ENCODE peak calls at places on chromosome 3, in ten cellular contexts. M, P, J, B, I, C, X, Q, U and Y are unnamed samples.

GRCh38 chr3:22129101-22129500 is 378.1 kb upstream of the ZNF385D start:
- DNase-seq in U (no peak), I (no peak), Q (no peak), X (no peak), B (no peak), J (no peak), P (no peak), M (no peak), C (no peak), Y (no peak)

GRCh38 chr3:141280086-141280485 is 48.5 kb downstream of the PXYLP1 start:
- DNase-seq in C (peak), Q (no peak), J (no peak), M (peak), I (no peak), B (peak), X (no peak), P (no peak), U (peak), Y (no peak)

GRCh38 chr3:72432271-72432670 is 416.0 kb downstream of the SHQ1 start:
- DNase-seq in C (no peak), B (no peak), M (no peak), P (no peak), X (no peak), J (no peak), Q (no peak), U (no peak), I (no peak), Y (no peak)

GRCh38 chr3:20080956-20081554 is 40.8 kb downstream of the KAT2B start:
- DNase-seq in U (no peak), P (peak), X (peak), C (no peak), M (no peak), J (peak), Q (no peak), I (no peak), B (peak), Y (no peak)

GRCh38 chr3:187610926-187611545 is 59.2 kb downstream of the SST start:
- DNase-seq in Q (no peak), B (peak), P (no peak), X (no peak), C (no peak), M (peak), J (no peak), I (no peak), U (peak), Y (no peak)

GRCh38 chr3:87489892-87490291 is 213.5 kb upstream of the POU1F1 start:
- DNase-seq in Q (no peak), X (no peak), C (no peak), M (no peak), J (no peak), P (no peak), U (no peak), I (no peak), B (no peak), Y (no peak)

GRCh38 chr3:72012376-72012775 is 227.4 kb upstream of the PROK2 start:
- DNase-seq in Q (no peak), M (no peak), U (no peak), X (no peak), P (no peak), C (no peak), J (no peak), I (no peak), B (no peak), Y (no peak)

GRCh38 chr3:115800489-115801080 is 177.3 kb downstream of the GAP43 start:
- DNase-seq in Q (no peak), P (no peak), B (peak), X (no peak), J (peak), I (peak), C (no peak), U (no peak), M (peak), Y (peak)

GRCh38 chr3:40079203-40079844 is 230.2 kb upstream of the EIF1B start:
- DNase-seq in Q (no peak), X (no peak), C (peak), U (peak), P (no peak), B (peak), J (peak), M (peak), I (no peak), Y (peak)

GRCh38 chr3:37324752-37325407 is 150.5 kb upstream of the LRRFIP2 start:
- DNase-seq in X (no peak), Q (no peak), B (peak), M (peak), P (no peak), J (peak), U (no peak), C (no peak), I (no peak), Y (no peak)

GRCh38 chr3:9142346-9142745 is 107.1 kb downstream of the SRGAP3 start:
- DNase-seq in X (no peak), Q (no peak), M (no peak), P (no peak), U (no peak), J (no peak), I (no peak), B (no peak), C (no peak), Y (no peak)

GRCh38 chr3:169846458-169847193 is 23.1 kb downstream of the LRRC31 start:
- DNase-seq in J (peak), Q (no peak), C (no peak), U (peak), P (no peak), B (peak), M (peak), I (peak), X (no peak), Y (peak)

GRCh38 chr3:61806810-61807209 is 245.4 kb downstream of the PTPRG start:
- DNase-seq in P (no peak), C (no peak), M (no peak), X (no peak), B (no peak), Q (no peak), J (no peak), U (no peak), I (no peak), Y (no peak)

GRCh38 chr3:127408022-127408683 is 120.3 kb upstream of the PRR20G start:
- DNase-seq in M (no peak), U (no peak), J (no peak), B (no peak), P (no peak), C (no peak), I (no peak), Q (peak), X (no peak), Y (no peak)

GRCh38 chr3:12932347-12932746 is 91.0 kb upstream of the RPL32 start:
- DNase-seq in I (no peak), P (peak), C (no peak), X (peak), J (no peak), M (no peak), Q (no peak), B (no peak), U (no peak), Y (no peak)

GRCh38 chr3:66582721-66583141 is 81.9 kb upstream of the LRIG1 start:
- DNase-seq in M (peak), X (no peak), B (no peak), Q (no peak), U (peak), P (no peak), I (no peak), C (no peak), J (no peak), Y (no peak)

GRCh38 chr3:56885879-56886647 is 84.3 kb upstream of the ARHGEF3 start:
- DNase-seq in B (no peak), U (no peak), Q (no peak), P (no peak), M (no peak), C (no peak), I (no peak), X (no peak), J (no peak), Y (no peak)

GRCh38 chr3:23762214-23763039 is 43.3 kb upstream of the UBE2E1 start:
- DNase-seq in I (no peak), J (no peak), U (no peak), B (no peak), C (no peak), X (no peak), Q (no peak), M (peak), P (no peak), Y (no peak)

GRCh38 chr3:183085634-183086390 is 13.5 kb downstream of the MCCC1 start:
- DNase-seq in X (no peak), B (no peak), Q (peak), M (peak), C (peak), J (peak), U (no peak), P (no peak), I (no peak), Y (no peak)

GRCh38 chr3:123688241-123688747 is 103.4 kb upstream of the HACD2 start:
- DNase-seq in M (peak), X (no peak), J (peak), C (peak), Q (no peak), I (peak), B (peak), U (peak), P (no peak), Y (peak)

GRCh38 chr3:158278187-158278586 is 168.3 kb downstream of the RSRC1 start:
- DNase-seq in Q (no peak), B (no peak), I (no peak), P (no peak), J (no peak), U (no peak), X (no peak), M (no peak), C (no peak), Y (no peak)

GRCh38 chr3:109994853-109995252 is 657.5 kb upstream of the DPPA4 start:
- DNase-seq in B (no peak), J (no peak), M (no peak), Q (peak), U (no peak), C (no peak), X (no peak), P (no peak), I (no peak), Y (no peak)

GRCh38 chr3:53554559-53555511 is 60.4 kb downstream of the CACNA1D start:
- DNase-seq in U (no peak), Q (no peak), I (no peak), C (no peak), B (no peak), M (no peak), J (no peak), P (no peak), X (no peak), Y (no peak)

GRCh38 chr3:122555275-122556071 is 8.6 kb downstream of the PARP9 start:
- DNase-seq in B (peak), C (no peak), I (no peak), X (no peak), U (no peak), Q (peak), M (peak), J (peak), P (no peak), Y (no peak)

GRCh38 chr3:95511915-95512314 is 1302.5 kb upstream of the EPHA6 start:
- DNase-seq in B (no peak), I (no peak), C (no peak), J (no peak), M (no peak), Q (no peak), P (no peak), X (no peak), U (no peak), Y (no peak)

GRCh38 chr3:147360936-147361670 is 45.2 kb downstream of the ZIC4 start:
- DNase-seq in B (no peak), C (no peak), M (no peak), Q (peak), U (no peak), J (no peak), P (no peak), X (no peak), I (no peak), Y (no peak)

GRCh38 chr3:105774444-105775180 is 94.2 kb downstream of the CBLB start:
- DNase-seq in M (no peak), C (no peak), P (no peak), Q (no peak), J (no peak), U (no peak), B (no peak), X (no peak), I (no peak), Y (no peak)

GRCh38 chr3:114758828-114759709 is 388.0 kb downstream of the ZBTB20 start:
- DNase-seq in X (no peak), B (peak), C (no peak), P (no peak), U (peak), M (peak), Q (no peak), I (no peak), J (peak), Y (peak)

DNA sequence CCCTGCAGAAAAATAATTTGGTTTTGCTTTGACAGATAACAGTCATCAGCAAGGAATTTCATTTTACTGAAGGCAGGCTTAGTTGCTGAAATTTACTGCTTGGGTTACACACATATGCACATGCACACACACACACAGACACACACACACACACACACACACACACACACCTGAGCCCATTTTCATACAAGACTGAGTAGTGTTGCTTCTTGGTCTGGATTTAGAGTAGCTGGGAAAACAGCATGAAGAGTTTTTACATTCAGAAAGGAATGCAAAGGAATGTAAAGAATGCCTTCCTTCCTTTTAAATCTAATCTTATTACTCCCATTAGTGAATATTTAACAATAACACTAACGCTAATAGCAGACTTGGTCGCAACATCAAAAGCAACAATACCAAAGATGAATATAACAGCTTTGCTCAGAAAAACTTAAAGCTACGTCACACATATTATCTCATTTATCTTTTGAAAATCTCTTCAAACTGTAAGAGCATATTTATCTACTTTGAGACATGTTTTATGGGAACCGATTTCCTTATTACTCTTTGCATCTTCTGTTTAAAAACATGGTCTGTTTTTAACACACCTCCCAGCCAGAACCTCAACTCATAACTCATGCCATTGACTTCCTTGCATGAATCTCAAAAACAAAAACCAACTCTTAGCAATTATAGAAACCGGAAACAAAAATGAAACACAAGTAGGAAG is 32.5 kb downstream of the RFTN1 start:
- DNase-seq in X (no peak), Q (peak), I (no peak), P (no peak), M (peak), B (peak), U (no peak), J (peak), C (no peak), Y (no peak)
- H3K4me3 ChIP-seq in X (no peak), Q (peak), I (no peak), P (no peak), M (no peak), B (no peak), U (no peak), J (no peak), C (no peak), Y (no peak)

GRCh38 chr3:49018707-49019006 is 277 bp upstream of the DALRD3 start:
- DNase-seq in P (no peak), U (no peak), B (no peak), M (no peak), Q (no peak), X (no peak), I (no peak), C (no peak), J (no peak), Y (no peak)

GRCh38 chr3:49021213-49021812 is 608 bp upstream of the NDUFAF3 start:
- DNase-seq in B (peak), M (peak), U (peak), J (peak), I (peak), X (peak), C (peak), Q (peak), P (peak), Y (peak)

GRCh38 chr3:49017978-49018706 is at the start of gene DALRD3:
- DNase-seq in P (peak), X (peak), B (peak), C (no peak), U (no peak), J (peak), Q (peak), M (peak), I (peak), Y (no peak)

GRCh38 chr3:49020335-49021212 is 1.3 kb upstream of the NDUFAF3 start:
- DNase-seq in M (no peak), B (no peak), C (no peak), P (peak), I (no peak), U (no peak), J (no peak), X (peak), Q (peak), Y (no peak)

GRCh38 chr3:49019941-49020334 is 1.6 kb upstream of the DALRD3 start:
- DNase-seq in B (peak), X (peak), J (no peak), U (no peak), Q (peak), P (no peak), I (no peak), M (no peak), C (no peak), Y (no peak)
- H3K4me3 ChIP-seq in B (peak), X (no peak), J (peak), U (peak), Q (peak), P (no peak), I (peak), M (peak), C (peak), Y (peak)

GRCh38 chr3:32686713-32687112 is 1.7 kb downstream of the CNOT10 start:
- DNase-seq in C (no peak), P (no peak), M (no peak), B (no peak), J (no peak), U (no peak), Q (no peak), I (no peak), X (no peak), Y (no peak)
- H3K4me3 ChIP-seq in C (no peak), P (no peak), M (no peak), B (no peak), J (peak), U (no peak), Q (peak), I (peak), X (no peak), Y (no peak)

GRCh38 chr3:177596822-177597271 is 399.6 kb upstream of the TBL1XR1 start:
- DNase-seq in P (no peak), M (peak), X (no peak), C (no peak), B (peak), I (no peak), U (no peak), J (no peak), Q (no peak), Y (no peak)
- H3K4me3 ChIP-seq in P (no peak), M (no peak), X (no peak), C (no peak), B (no peak), I (no peak), U (no peak), J (no peak), Q (no peak), Y (no peak)

DNA sequence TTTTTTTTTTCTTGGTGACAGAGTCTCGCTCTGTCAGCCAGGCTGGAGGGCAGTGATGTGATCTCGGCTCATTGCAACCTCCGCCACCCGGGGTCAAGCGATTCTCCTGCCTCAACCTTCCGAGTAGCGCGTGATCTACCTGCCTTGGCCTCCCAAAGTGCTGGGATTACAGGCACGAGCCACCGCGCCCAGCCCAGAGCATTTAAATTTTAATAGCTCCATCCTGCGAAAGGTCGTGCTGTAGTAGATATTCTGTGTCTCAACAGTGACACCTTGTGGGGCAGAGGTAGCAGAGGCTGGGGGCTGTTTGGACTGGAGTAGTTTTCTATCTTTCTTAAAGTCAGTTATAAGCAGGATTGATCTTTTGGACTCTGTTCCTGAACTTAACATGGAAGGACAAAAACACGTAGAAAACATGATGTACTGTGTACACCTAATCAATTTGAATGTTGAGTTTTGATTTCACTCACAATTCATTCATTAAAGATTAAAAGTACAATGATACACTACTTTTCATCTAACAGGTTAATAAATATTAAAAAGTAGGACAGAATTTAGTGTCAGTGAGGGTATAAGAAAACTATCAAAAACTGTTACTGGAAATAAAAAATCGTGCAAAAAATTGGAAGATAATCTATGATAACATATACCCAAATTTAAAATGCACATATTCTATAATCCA is 11.0 kb upstream of the PDCD6IP start:
- DNase-seq in B (peak), X (peak), C (peak), M (peak), Q (peak), J (peak), U (peak), I (peak), P (peak), Y (peak)
- H3K4me3 ChIP-seq in B (peak), X (peak), C (peak), M (peak), Q (no peak), J (peak), U (no peak), I (peak), P (no peak), Y (peak)

DNA sequence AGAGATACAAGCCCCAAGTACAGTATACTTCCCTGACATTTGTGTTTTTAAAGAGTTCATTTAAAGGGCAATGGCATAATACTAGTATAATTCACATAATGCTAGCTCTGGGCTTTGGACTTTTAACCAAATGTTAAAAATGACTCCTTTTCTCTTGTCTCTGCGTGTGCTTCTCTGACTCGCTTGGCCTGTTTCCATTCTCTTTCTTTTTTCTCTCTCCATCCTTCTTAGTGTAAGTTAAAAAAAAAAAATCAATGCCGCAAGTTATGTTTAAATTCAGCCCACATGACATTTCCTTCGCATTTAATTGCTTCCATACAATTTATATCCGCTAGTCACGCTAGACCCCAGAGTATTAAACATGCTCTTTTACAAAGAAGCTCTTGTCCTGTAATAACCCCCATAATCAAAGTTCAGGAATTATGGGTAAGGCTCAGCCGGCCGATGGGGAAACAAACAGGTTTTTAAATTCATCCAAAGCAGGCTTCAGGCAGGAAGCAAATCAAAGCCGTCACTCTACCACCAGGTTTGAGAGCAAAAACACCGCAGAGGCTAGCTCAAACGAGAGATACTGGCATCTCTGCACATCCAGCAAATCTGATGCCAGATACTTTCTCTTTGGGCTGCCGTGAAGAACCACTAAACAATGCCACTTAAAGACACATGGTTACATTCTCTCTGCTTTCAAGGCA is 19.3 kb downstream of the WWTR1 start:
- DNase-seq in M (peak), P (no peak), X (no peak), U (no peak), I (no peak), J (no peak), B (peak), Q (no peak), C (no peak), Y (peak)
- H3K4me3 ChIP-seq in M (peak), P (no peak), X (peak), U (peak), I (no peak), J (peak), B (peak), Q (no peak), C (peak), Y (peak)